ENCODE peak calls at places on chromosomes 12 and 14, in ten cellular contexts. G, J, P, B, F, K, E, T, C and V are unnamed samples.

GRCh38 chr14:74302160-74302628 is 540 bp downstream of the ABCD4 start:
- DNase-seq in T (peak; percentile 18), F (no peak), G (peak; percentile 60), B (no peak), C (peak; percentile 62), K (no peak), E (peak; percentile 56), P (peak; percentile 77), J (no peak), V (peak; percentile 66)

GRCh38 chr12:91896725-91897515 is 248.7 kb downstream of the BTG1 start:
- DNase-seq in C (no peak), F (no peak), E (peak; percentile 42), T (no peak), B (no peak), G (no peak), J (no peak), P (peak; percentile 12), K (no peak), V (no peak)

GRCh38 chr14:89828473-89829200 is 125.9 kb downstream of the EFCAB11 start:
- DNase-seq in K (no peak), E (no peak), J (no peak), G (no peak), P (no peak), F (no peak), T (no peak), C (no peak), B (no peak), V (no peak)

GRCh38 chr12:91074851-91075250 is 17.0 kb upstream of the KERA start:
- DNase-seq in E (no peak), J (no peak), G (no peak), B (no peak), T (no peak), P (no peak), C (no peak), F (no peak), K (no peak), V (no peak)

GRCh38 chr14:28765907-28766504 is 581 bp upstream of the FOXG1 start:
- DNase-seq in C (peak; percentile 53), P (peak; percentile 37), E (no peak), B (no peak), F (no peak), G (no peak), T (no peak), K (no peak), J (no peak), V (no peak)

GRCh38 chr14:101022121-101022520 is 118.6 kb upstream of the RTL1 start:
- DNase-seq in P (no peak), B (no peak), J (no peak), F (no peak), E (peak; percentile 21), G (no peak), T (no peak), K (no peak), C (no peak), V (no peak)

GRCh38 chr14:21882226-21882625 is 208.6 kb upstream of the OR4E1 start:
- DNase-seq in G (no peak), E (peak; percentile 18), J (no peak), F (no peak), C (no peak), K (no peak), T (no peak), B (no peak), P (no peak), V (no peak)

GRCh38 chr12:103956515-103957027 is 9.1 kb upstream of the TDG start:
- DNase-seq in J (no peak), K (no peak), T (no peak), E (no peak), B (peak; percentile 10), P (peak; percentile 39), C (peak; percentile 13), F (no peak), G (no peak), V (no peak)

GRCh38 chr14:68964300-68965093 is 14.6 kb downstream of the ACTN1 start:
- DNase-seq in P (no peak), E (no peak), B (no peak), F (no peak), T (no peak), J (no peak), G (no peak), K (no peak), C (no peak), V (no peak)

GRCh38 chr12:28222081-28222700 is 31.9 kb downstream of the CCDC91 start:
- DNase-seq in T (no peak), B (peak; percentile 69), F (no peak), C (no peak), E (no peak), P (no peak), G (no peak), K (no peak), J (no peak), V (no peak)

GRCh38 chr12:4685317-4685716 is 34.9 kb upstream of the GALNT8 start:
- DNase-seq in F (no peak), E (no peak), B (no peak), K (no peak), G (no peak), J (no peak), T (no peak), P (no peak), C (no peak), V (no peak)

GRCh38 chr14:40762685-40763084 is 844.0 kb upstream of the LRFN5 start:
- DNase-seq in J (no peak), T (no peak), K (no peak), C (no peak), G (no peak), E (no peak), P (no peak), F (no peak), B (no peak), V (no peak)

GRCh38 chr14:46661728-46662127 is 10.1 kb upstream of the RPL10L start:
- DNase-seq in B (no peak), E (no peak), T (no peak), G (peak; percentile 1), C (no peak), P (no peak), F (no peak), J (no peak), K (no peak), V (peak; percentile 41)

GRCh38 chr14:21521526-21521925 is 4.6 kb downstream of the SALL2 start:
- DNase-seq in B (no peak), G (no peak), J (no peak), K (no peak), T (no peak), F (no peak), E (peak; percentile 90), C (no peak), P (peak; percentile 47), V (no peak)

GRCh38 chr12:56488041-56488955 is at the start of gene GLS2:
- DNase-seq in C (peak; percentile 90), G (peak; percentile 80), B (peak; percentile 53), P (peak; percentile 95), T (no peak), J (peak; percentile 41), F (peak; percentile 28), K (peak; percentile 20), E (peak; percentile 73), V (peak; percentile 93)

GRCh38 chr14:95064256-95064655 is 93.1 kb downstream of the DICER1 start:
- DNase-seq in P (no peak), J (no peak), G (no peak), K (no peak), C (no peak), E (no peak), B (no peak), F (no peak), T (no peak), V (no peak)

GRCh38 chr14:41925409-41925808 is 318.7 kb downstream of the LRFN5 start:
- DNase-seq in P (peak; percentile 1), E (peak; percentile 31), J (no peak), K (no peak), F (no peak), G (no peak), B (no peak), C (no peak), T (no peak), V (peak; percentile 32)